ENCODE peak calls at places on chromosomes 11 and 22, in eight cellular contexts. M is pulmonary artery endothelial cell; F is prostate gland; E is ELR; D is fibroblast of mammary gland; I is stimulated activated CD8-positive, alpha-beta memory T cell treated with anti-CD3 and anti-CD28 coated beads, Interleukin-2, amount 100 ng/mL, for 48 hours; V is stimulated activated CD4-positive, alpha-beta T cell treated with anti-CD3 and anti-CD28 coated beads, Interleukin-15, amount 100 ng/mL, for 1 hour; Y is brain microvascular endothelial cell. Q is an unnamed sample.
A peak's percentile ranks its signal among the peaks of the same experiment; 100 is the strongest.

GRCh38 chr11:14380947-14381555 is 22.1 kb upstream of the RRAS2 start:
- DNase-seq in I (peak; percentile 16), M (no peak), E (peak; percentile 67), V (peak; percentile 5), Y (no peak), D (no peak), F (peak; percentile 72), Q (no peak)

GRCh38 chr22:21646608-21647590 is 4.8 kb downstream of the SDF2L1 start:
- DNase-seq in M (no peak), V (peak; percentile 59), F (peak; percentile 74), I (peak; percentile 65), D (peak; percentile 77), Y (peak; percentile 81), E (peak; percentile 84), Q (no peak)

GRCh38 chr11:45394294-45395085 is 108.3 kb upstream of the SYT13 start:
- DNase-seq in D (no peak), E (no peak), V (no peak), I (no peak), Y (no peak), F (no peak), M (no peak), Q (no peak)

GRCh38 chr11:114154271-114155047 is 94.9 kb downstream of the ZBTB16 start:
- DNase-seq in I (no peak), F (peak; percentile 81), D (peak; percentile 96), Y (no peak), E (no peak), M (no peak), V (no peak), Q (no peak)

GRCh38 chr22:36776722-36777121 is 803 bp upstream of the IFT27 start:
- DNase-seq in D (no peak), Y (no peak), F (no peak), I (no peak), M (no peak), V (no peak), E (no peak), Q (no peak)

GRCh38 chr22:49358041-49358440 is 469.6 kb downstream of the BRD1 start:
- DNase-seq in D (no peak), Y (no peak), I (no peak), M (no peak), V (no peak), E (no peak), F (no peak), Q (no peak)

GRCh38 chr11:119520400-119520799 is 97.4 kb upstream of the THY1 start:
- DNase-seq in D (no peak), E (no peak), M (no peak), F (no peak), Y (no peak), I (no peak), V (no peak), Q (no peak)

GRCh38 chr11:111327908-111328624 is 29.7 kb downstream of the POU2AF3 start:
- DNase-seq in I (no peak), Y (no peak), D (no peak), E (no peak), F (peak; percentile 75), M (no peak), V (no peak), Q (no peak)

GRCh38 chr11:112784323-112785073 is 176.7 kb upstream of the NCAM1 start:
- DNase-seq in V (no peak), E (no peak), F (peak; percentile 22), Y (peak; percentile 0), M (no peak), D (peak; percentile 28), I (no peak), Q (no peak)

GRCh38 chr22:22721681-22722309 is 77.4 kb downstream of the GGTLC2 start:
- DNase-seq in I (peak; percentile 59), M (no peak), V (no peak), E (no peak), D (peak; percentile 96), F (no peak), Y (peak; percentile 53), Q (no peak)

GRCh38 chr11:23112987-23113886 is 253.0 kb upstream of the CCDC179 start:
- DNase-seq in E (peak; percentile 61), D (peak; percentile 48), M (no peak), F (peak; percentile 11), Y (peak; percentile 42), I (no peak), V (no peak), Q (peak; percentile 7)

GRCh38 chr11:117559698-117560097 is 232.0 kb downstream of the CEP164 start:
- DNase-seq in F (no peak), I (no peak), Y (no peak), M (no peak), V (no peak), E (no peak), D (no peak), Q (no peak)

GRCh38 chr11:61978703-61979661 is 11.5 kb upstream of the FTH1 start:
- DNase-seq in M (peak; percentile 70), I (no peak), E (peak; percentile 28), D (peak; percentile 67), Y (no peak), F (no peak), V (no peak), Q (no peak)

GRCh38 chr11:94543695-94544581 is at the start of gene FUT4:
- DNase-seq in I (peak; percentile 65), D (peak; percentile 75), Y (peak; percentile 64), V (peak; percentile 38), M (no peak), E (peak; percentile 89), F (peak; percentile 88), Q (no peak)

Q was measured in Panc1.